ENCODE peak calls at places on chromosomes 13 and 19, in nine cellular contexts. M, Z, U, P, C, G, A, J and B are unnamed samples.

GRCh38 chr19:10603873-10604459 is 16.9 kb upstream of the AP1M2 start:
- DNase-seq in J (no peak), A (no peak), U (no peak), P (peak; percentile 80), C (no peak), Z (peak; percentile 9), G (peak; percentile 29), M (peak; percentile 22), B (no peak)

GRCh38 chr13:71864094-71864980 is 2.7 kb downstream of the DACH1 start:
- DNase-seq in J (peak; percentile 90), C (peak; percentile 87), U (peak; percentile 54), G (peak; percentile 47), P (no peak), Z (peak; percentile 87), M (no peak), A (peak; percentile 78), B (no peak)

GRCh38 chr13:44273991-44274810 is 99.4 kb upstream of the SERP2 start:
- DNase-seq in P (no peak), U (no peak), J (no peak), G (no peak), C (peak; percentile 79), Z (no peak), A (no peak), M (peak; percentile 56), B (no peak)

GRCh38 chr13:27943951-27944350 is 24.2 kb downstream of the PDX1 start:
- DNase-seq in G (no peak), U (no peak), Z (no peak), M (no peak), C (no peak), J (no peak), P (no peak), A (no peak), B (no peak)

GRCh38 chr13:20465218-20465879 is 60.3 kb downstream of the CRYL1 start:
- DNase-seq in M (no peak), J (no peak), Z (no peak), G (no peak), U (no peak), P (no peak), A (no peak), C (no peak), B (no peak)

GRCh38 chr13:25268561-25268960 is 18.7 kb downstream of the MTMR6 start:
- DNase-seq in Z (no peak), U (no peak), C (no peak), A (no peak), P (no peak), G (no peak), M (no peak), J (no peak), B (no peak)

GRCh38 chr13:50203256-50204083 is 188.2 kb downstream of the KCNRG start:
- DNase-seq in J (no peak), Z (no peak), C (no peak), G (no peak), U (no peak), P (no peak), M (no peak), A (no peak), B (no peak)

GRCh38 chr19:47658431-47659383 is 49.8 kb downstream of the BICRA start:
- DNase-seq in G (no peak), Z (no peak), J (peak; percentile 45), U (no peak), M (no peak), A (no peak), P (no peak), C (no peak), B (no peak)

GRCh38 chr13:99806671-99807070 is 164.9 kb downstream of the ZIC5 start:
- DNase-seq in A (no peak), J (no peak), G (no peak), Z (no peak), M (no peak), C (no peak), U (no peak), P (no peak), B (no peak)

GRCh38 chr13:113135281-113135760 is 12.7 kb downstream of the F10 start:
- DNase-seq in J (peak; percentile 10), A (no peak), G (no peak), Z (no peak), U (no peak), P (no peak), M (no peak), C (no peak), B (no peak)

GRCh38 chr19:7978196-7978825 is 27.1 kb downstream of the ELAVL1 start:
- DNase-seq in Z (peak; percentile 6), J (peak; percentile 30), C (peak; percentile 39), G (no peak), U (no peak), P (no peak), M (no peak), A (no peak), B (no peak)

GRCh38 chr19:30941591-30941990 is 407.6 kb downstream of the TSHZ3 start:
- DNase-seq in G (no peak), C (no peak), Z (no peak), P (no peak), A (no peak), J (no peak), M (no peak), U (no peak), B (no peak)

GRCh38 chr13:97889803-97890202 is 63.7 kb upstream of the IPO5 start:
- DNase-seq in Z (no peak), M (no peak), U (peak; percentile 40), P (no peak), A (no peak), C (no peak), J (peak; percentile 74), G (no peak), B (no peak)

GRCh38 chr19:17479325-17479791 is 9.0 kb downstream of the SLC27A1 start:
- DNase-seq in G (no peak), P (no peak), C (no peak), J (no peak), U (no peak), A (no peak), Z (no peak), M (no peak), B (peak; percentile 74)

GRCh38 chr13:41428155-41428554 is 29.2 kb upstream of the RGCC start:
- DNase-seq in J (no peak), Z (peak; percentile 53), G (no peak), P (no peak), M (no peak), U (no peak), C (peak; percentile 69), A (peak; percentile 44), B (no peak)

DNA sequence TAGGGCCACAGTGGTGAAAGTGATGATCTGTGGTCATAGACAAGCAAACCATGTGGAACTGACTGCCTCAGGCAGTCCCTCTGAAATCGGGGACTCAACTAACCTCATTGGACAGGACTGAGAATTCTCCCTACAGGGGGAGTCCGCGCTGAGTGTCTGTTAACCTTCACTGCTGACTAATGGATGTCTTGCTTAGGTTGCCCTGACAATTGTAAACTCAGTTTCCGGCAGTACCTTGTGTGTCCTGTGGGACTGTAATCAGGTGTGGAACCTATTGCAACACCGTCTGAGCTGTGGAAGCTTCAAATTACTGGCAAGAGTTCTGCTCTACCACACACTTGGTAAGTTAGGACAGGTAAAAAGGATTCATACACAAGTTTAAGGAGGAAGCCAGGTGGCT is 21.8 kb downstream of the ZNF77 start:
- DNase-seq in J (no peak), G (peak; percentile 80), A (peak; percentile 73), C (no peak), M (no peak), U (no peak), Z (peak; percentile 31), P (no peak), B (no peak)
- TF ChIP-seq CTCF in J (no peak), G (peak; percentile 11), A (no peak), C (no peak), M (no peak), U (no peak), Z (peak; percentile 5), P (no peak), B (no peak)

GRCh38 chr19:13089857-13090507 is 12.7 kb downstream of the LYL1 start:
- DNase-seq in U (no peak), Z (no peak), P (no peak), M (no peak), A (no peak), G (no peak), J (no peak), C (no peak), B (no peak)
- H3K27ac ChIP-seq in U (peak overlapping the region; percentile 71), Z (no peak overlapping the region), P (peak overlapping the region; percentile 94), M (no peak overlapping the region), A (no peak overlapping the region), G (no peak overlapping the region), J (no peak overlapping the region), C (no peak overlapping the region), B (peak overlapping the region; percentile 86)

DNA sequence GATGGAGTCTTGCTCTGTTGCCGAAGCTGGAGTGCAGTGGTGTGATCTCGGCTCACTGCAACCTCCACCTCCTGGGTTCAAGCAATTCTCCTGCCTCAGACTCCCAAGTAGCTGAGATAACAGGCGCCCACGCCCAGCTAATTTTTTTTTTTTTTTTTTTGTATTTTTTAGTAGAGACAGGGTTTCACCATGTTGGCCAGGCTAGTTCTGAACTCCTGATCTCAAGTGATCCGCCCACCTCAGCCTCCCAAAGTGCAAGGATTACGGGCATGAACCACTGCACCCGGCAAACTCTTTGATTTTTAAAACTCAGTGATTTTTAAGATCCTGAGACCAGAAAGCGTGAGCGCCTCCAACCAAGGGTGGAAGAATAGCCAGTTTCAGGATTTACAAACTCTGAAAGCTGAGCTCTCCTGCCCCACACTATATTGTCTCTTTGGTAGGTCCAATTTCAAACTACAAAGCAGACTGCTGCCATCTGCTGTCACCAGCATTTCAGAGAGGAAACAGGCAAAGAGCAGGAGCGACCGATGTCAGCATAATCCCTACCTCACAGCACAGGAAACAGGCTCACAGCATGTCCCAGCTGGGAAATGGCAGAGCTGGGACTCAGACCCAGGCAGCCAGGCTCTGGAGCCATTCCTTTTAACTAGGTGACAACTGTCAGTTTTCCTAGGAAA is 9.2 kb downstream of the NOSIP start:
- DNase-seq in Z (peak; percentile 67), U (no peak), P (no peak), G (no peak), A (peak; percentile 57), M (peak; percentile 29), J (no peak), C (no peak), B (no peak)
- TF ChIP-seq CTCF in Z (peak; percentile 28), U (peak; percentile 29), P (no peak), G (no peak), A (peak; percentile 32), M (peak; percentile 51), J (no peak), C (no peak), B (no peak)

GRCh38 chr19:2805261-2805900 is 14.3 kb upstream of the ZNF554 start:
- DNase-seq in A (no peak), P (no peak), G (no peak), Z (no peak), M (no peak), C (no peak), J (peak; percentile 60), U (no peak), B (no peak)

GRCh38 chr19:2807379-2808128 is 12.1 kb upstream of the ZNF554 start:
- DNase-seq in Z (no peak), A (no peak), C (no peak), M (no peak), J (peak; percentile 67), U (no peak), G (no peak), P (no peak), B (no peak)

GRCh38 chr19:2808129-2808941 is 11.3 kb upstream of the ZNF554 start:
- DNase-seq in G (no peak), A (no peak), J (peak; percentile 66), Z (no peak), M (no peak), C (no peak), P (no peak), U (no peak), B (no peak)

GRCh38 chr19:2805991-2806649 is 13.5 kb upstream of the ZNF554 start:
- DNase-seq in C (no peak), Z (no peak), M (no peak), A (no peak), P (no peak), J (no peak), U (no peak), G (no peak), B (no peak)

GRCh38 chr19:2806736-2807378 is 12.8 kb upstream of the ZNF554 start:
- DNase-seq in U (no peak), P (no peak), G (no peak), M (no peak), C (no peak), J (no peak), Z (no peak), A (no peak), B (no peak)
- H3K27ac ChIP-seq in U (no peak overlapping the region), P (no peak overlapping the region), G (no peak overlapping the region), M (no peak overlapping the region), C (no peak overlapping the region), J (no peak overlapping the region), Z (no peak overlapping the region), A (no peak overlapping the region), B (no peak overlapping the region)